ENCODE peak calls at places on chromosomes 2 and 18, in seven cellular contexts. C, S, B, F, Y, E and Q are unnamed samples.

GRCh38 chr2:929011-929735 is 21.5 kb upstream of the SNTG2 start:
- DNase-seq in S (no peak), Y (no peak), C (no peak), F (no peak), E (peak), B (no peak), Q (no peak)

GRCh38 chr18:23502516-23503037 is 734 bp upstream of the RMC1 start:
- DNase-seq in C (no peak), B (no peak), Y (no peak), F (no peak), S (no peak), E (no peak), Q (no peak)

GRCh38 chr2:167127135-167127534 is 238.9 kb downstream of the XIRP2 start:
- DNase-seq in F (peak), Y (no peak), E (no peak), B (no peak), C (no peak), S (no peak), Q (no peak)

GRCh38 chr2:128298286-128298685 is 20.4 kb downstream of the HS6ST1 start:
- DNase-seq in Y (no peak), E (no peak), S (no peak), C (no peak), F (no peak), B (no peak), Q (no peak)

GRCh38 chr18:49597152-49597551 is 35.3 kb downstream of the LIPG start:
- DNase-seq in B (no peak), Y (no peak), F (no peak), S (no peak), C (no peak), E (no peak), Q (no peak)

GRCh38 chr2:49240608-49241007 is 86.3 kb upstream of the FSHR start:
- DNase-seq in E (no peak), Y (no peak), B (no peak), C (no peak), F (peak), S (no peak), Q (no peak)

GRCh38 chr2:142863485-142863921 is 14.0 kb upstream of the KYNU start:
- DNase-seq in E (no peak), F (peak), B (no peak), C (no peak), Y (no peak), S (no peak), Q (no peak)

GRCh38 chr18:422966-423365 is 77.5 kb downstream of the COLEC12 start:
- DNase-seq in F (no peak), Y (no peak), C (no peak), S (no peak), E (no peak), B (no peak), Q (no peak)

GRCh38 chr18:58505181-58505580 is 123.7 kb downstream of the ALPK2 start:
- DNase-seq in Y (no peak), E (no peak), B (no peak), F (no peak), S (peak), C (no peak), Q (peak)

GRCh38 chr2:55618025-55618648 is 715 bp upstream of the PPP4R3B start:
- DNase-seq in S (no peak), E (no peak), F (no peak), B (no peak), Y (no peak), C (peak), Q (no peak)

GRCh38 chr18:1585881-1586488 is 681.3 kb downstream of the ADCYAP1 start:
- DNase-seq in E (no peak), F (peak), B (no peak), Y (no peak), S (no peak), C (no peak), Q (no peak)